ENCODE peak calls at places on chromosome 17, in seven cellular contexts. One of them, this sample, is unnamed.

GRCh38 chr17:7224661-7225111 is 4.9 kb downstream of the ACADVL start:
- DNase-seq in hepatocyte: no peak
- DNase-seq in hippocampal formation: no peak
- DNase-seq in kidney epithelial cell: no peak
- DNase-seq in activated CD4-positive, CD25-positive, alpha-beta regulatory T cell: no peak
- DNase-seq in Calu3: no peak
- DNase-seq in kidney tubule cell: no peak
- DNase-seq in this sample: no peak

GRCh38 chr17:69898606-69899005 is 176.4 kb upstream of the KCNJ16 start:
- DNase-seq in hepatocyte: no peak
- DNase-seq in hippocampal formation: no peak
- DNase-seq in kidney epithelial cell: no peak
- DNase-seq in activated CD4-positive, CD25-positive, alpha-beta regulatory T cell: no peak
- DNase-seq in Calu3: no peak
- DNase-seq in kidney tubule cell: no peak
- DNase-seq in this sample: no peak

GRCh38 chr17:9880582-9880999 is 24.5 kb downstream of the RCVRN start:
- DNase-seq in hepatocyte: no peak
- DNase-seq in hippocampal formation: peak
- DNase-seq in kidney epithelial cell: peak
- DNase-seq in activated CD4-positive, CD25-positive, alpha-beta regulatory T cell: no peak
- DNase-seq in Calu3: peak
- DNase-seq in kidney tubule cell: peak
- DNase-seq in this sample: no peak

GRCh38 chr17:1206016-1206787 is 26.4 kb upstream of the ABR start:
- DNase-seq in hepatocyte: no peak
- DNase-seq in hippocampal formation: no peak
- DNase-seq in kidney epithelial cell: no peak
- DNase-seq in activated CD4-positive, CD25-positive, alpha-beta regulatory T cell: no peak
- DNase-seq in Calu3: no peak
- DNase-seq in kidney tubule cell: no peak
- DNase-seq in this sample: no peak

GRCh38 chr17:37650419-37651003 is 7.3 kb upstream of the DDX52 start:
- DNase-seq in hepatocyte: peak
- DNase-seq in hippocampal formation: peak
- DNase-seq in kidney epithelial cell: no peak
- DNase-seq in activated CD4-positive, CD25-positive, alpha-beta regulatory T cell: no peak
- DNase-seq in Calu3: peak
- DNase-seq in kidney tubule cell: peak
- DNase-seq in this sample: peak

GRCh38 chr17:56718515-56718914 is 115.2 kb downstream of the C17orf67 start:
- DNase-seq in hepatocyte: no peak
- DNase-seq in hippocampal formation: no peak
- DNase-seq in kidney epithelial cell: no peak
- DNase-seq in activated CD4-positive, CD25-positive, alpha-beta regulatory T cell: no peak
- DNase-seq in Calu3: no peak
- DNase-seq in kidney tubule cell: no peak
- DNase-seq in this sample: no peak

GRCh38 chr17:45732926-45733505 is 51.1 kb upstream of the CRHR1 start:
- DNase-seq in hepatocyte: no peak
- DNase-seq in hippocampal formation: no peak
- DNase-seq in kidney epithelial cell: no peak
- DNase-seq in activated CD4-positive, CD25-positive, alpha-beta regulatory T cell: no peak
- DNase-seq in Calu3: no peak
- DNase-seq in kidney tubule cell: no peak
- DNase-seq in this sample: no peak

GRCh38 chr17:5396612-5397011 is 22.9 kb downstream of the NUP88 start:
- DNase-seq in hepatocyte: no peak
- DNase-seq in hippocampal formation: no peak
- DNase-seq in kidney epithelial cell: no peak
- DNase-seq in activated CD4-positive, CD25-positive, alpha-beta regulatory T cell: no peak
- DNase-seq in Calu3: no peak
- DNase-seq in kidney tubule cell: no peak
- DNase-seq in this sample: no peak

GRCh38 chr17:55067697-55068439 is 99.3 kb downstream of the STXBP4 start:
- DNase-seq in hepatocyte: no peak
- DNase-seq in hippocampal formation: no peak
- DNase-seq in kidney epithelial cell: peak
- DNase-seq in activated CD4-positive, CD25-positive, alpha-beta regulatory T cell: no peak
- DNase-seq in Calu3: no peak
- DNase-seq in kidney tubule cell: peak
- DNase-seq in this sample: no peak

GRCh38 chr17:60149691-60150582 is at the start of gene CA4:
- DNase-seq in hepatocyte: no peak
- DNase-seq in hippocampal formation: no peak
- DNase-seq in kidney epithelial cell: no peak
- DNase-seq in activated CD4-positive, CD25-positive, alpha-beta regulatory T cell: no peak
- DNase-seq in Calu3: no peak
- DNase-seq in kidney tubule cell: no peak
- DNase-seq in this sample: no peak

GRCh38 chr17:77783991-77784820 is 174.3 kb upstream of the TNRC6C start:
- DNase-seq in hepatocyte: no peak
- DNase-seq in hippocampal formation: no peak
- DNase-seq in kidney epithelial cell: no peak
- DNase-seq in activated CD4-positive, CD25-positive, alpha-beta regulatory T cell: peak
- DNase-seq in Calu3: no peak
- DNase-seq in kidney tubule cell: no peak
- DNase-seq in this sample: peak

GRCh38 chr17:47694018-47694817 is at the start of gene TBKBP1:
- DNase-seq in hepatocyte: peak
- DNase-seq in hippocampal formation: no peak
- DNase-seq in kidney epithelial cell: no peak
- DNase-seq in activated CD4-positive, CD25-positive, alpha-beta regulatory T cell: peak
- DNase-seq in Calu3: peak
- DNase-seq in kidney tubule cell: no peak
- DNase-seq in this sample: no peak

GRCh38 chr17:49551221-49552069 is 24.2 kb upstream of the NXPH3 start:
- DNase-seq in hepatocyte: no peak
- DNase-seq in hippocampal formation: no peak
- DNase-seq in kidney epithelial cell: no peak
- DNase-seq in activated CD4-positive, CD25-positive, alpha-beta regulatory T cell: no peak
- DNase-seq in Calu3: no peak
- DNase-seq in kidney tubule cell: no peak
- DNase-seq in this sample: peak

GRCh38 chr17:16439303-16439791 is 24.0 kb downstream of the TRPV2 start:
- DNase-seq in hepatocyte: no peak
- DNase-seq in hippocampal formation: no peak
- DNase-seq in kidney epithelial cell: no peak
- DNase-seq in activated CD4-positive, CD25-positive, alpha-beta regulatory T cell: no peak
- DNase-seq in Calu3: no peak
- DNase-seq in kidney tubule cell: peak
- DNase-seq in this sample: peak

GRCh38 chr17:58741121-58741625 is 14.5 kb upstream of the PPM1E start:
- DNase-seq in hepatocyte: peak
- DNase-seq in hippocampal formation: no peak
- DNase-seq in kidney epithelial cell: no peak
- DNase-seq in activated CD4-positive, CD25-positive, alpha-beta regulatory T cell: no peak
- DNase-seq in Calu3: no peak
- DNase-seq in kidney tubule cell: peak
- DNase-seq in this sample: no peak

GRCh38 chr17:44235583-44235936 is 16.1 kb upstream of the UBTF start:
- DNase-seq in hepatocyte: no peak
- DNase-seq in hippocampal formation: no peak
- DNase-seq in kidney epithelial cell: peak
- DNase-seq in activated CD4-positive, CD25-positive, alpha-beta regulatory T cell: no peak
- DNase-seq in Calu3: no peak
- DNase-seq in kidney tubule cell: peak
- DNase-seq in this sample: no peak

GRCh38 chr17:58344047-58344790 is 7.8 kb downstream of the SUPT4H1 start:
- DNase-seq in hepatocyte: no peak
- DNase-seq in hippocampal formation: no peak
- DNase-seq in kidney epithelial cell: no peak
- DNase-seq in activated CD4-positive, CD25-positive, alpha-beta regulatory T cell: peak
- DNase-seq in Calu3: no peak
- DNase-seq in kidney tubule cell: peak
- DNase-seq in this sample: peak

GRCh38 chr17:61389670-61390478 is 9.8 kb upstream of the TBX2 start:
- DNase-seq in hepatocyte: peak
- DNase-seq in hippocampal formation: no peak
- DNase-seq in kidney epithelial cell: no peak
- DNase-seq in activated CD4-positive, CD25-positive, alpha-beta regulatory T cell: peak
- DNase-seq in Calu3: peak
- DNase-seq in kidney tubule cell: no peak
- DNase-seq in this sample: no peak

GRCh38 chr17:48290378-48290777 is 139.6 kb downstream of the SKAP1 start:
- DNase-seq in hepatocyte: no peak
- DNase-seq in hippocampal formation: no peak
- DNase-seq in kidney epithelial cell: no peak
- DNase-seq in activated CD4-positive, CD25-positive, alpha-beta regulatory T cell: no peak
- DNase-seq in Calu3: no peak
- DNase-seq in kidney tubule cell: no peak
- DNase-seq in this sample: no peak

GRCh38 chr17:5260542-5260941 is 21.5 kb upstream of the RABEP1 start:
- DNase-seq in hepatocyte: no peak
- DNase-seq in hippocampal formation: no peak
- DNase-seq in kidney epithelial cell: no peak
- DNase-seq in activated CD4-positive, CD25-positive, alpha-beta regulatory T cell: no peak
- DNase-seq in Calu3: peak
- DNase-seq in kidney tubule cell: peak
- DNase-seq in this sample: no peak

GRCh38 chr17:71080937-71081336 is 911.6 kb downstream of the KCNJ2 start:
- DNase-seq in hepatocyte: no peak
- DNase-seq in hippocampal formation: no peak
- DNase-seq in kidney epithelial cell: no peak
- DNase-seq in activated CD4-positive, CD25-positive, alpha-beta regulatory T cell: no peak
- DNase-seq in Calu3: no peak
- DNase-seq in kidney tubule cell: no peak
- DNase-seq in this sample: no peak

GRCh38 chr17:80029235-80029974 is 6.3 kb downstream of the TBC1D16 start:
- DNase-seq in hepatocyte: no peak
- DNase-seq in hippocampal formation: no peak
- DNase-seq in kidney epithelial cell: no peak
- DNase-seq in activated CD4-positive, CD25-positive, alpha-beta regulatory T cell: no peak
- DNase-seq in Calu3: peak
- DNase-seq in kidney tubule cell: peak
- DNase-seq in this sample: no peak

GRCh38 chr17:34777044-34777443 is 184.2 kb downstream of the CCT6B start:
- DNase-seq in hepatocyte: no peak
- DNase-seq in hippocampal formation: no peak
- DNase-seq in kidney epithelial cell: no peak
- DNase-seq in activated CD4-positive, CD25-positive, alpha-beta regulatory T cell: no peak
- DNase-seq in Calu3: no peak
- DNase-seq in kidney tubule cell: no peak
- DNase-seq in this sample: no peak

GRCh38 chr17:47676510-47676909 is 17.5 kb upstream of the TBKBP1 start:
- DNase-seq in hepatocyte: no peak
- DNase-seq in hippocampal formation: no peak
- DNase-seq in kidney epithelial cell: no peak
- DNase-seq in activated CD4-positive, CD25-positive, alpha-beta regulatory T cell: no peak
- DNase-seq in Calu3: no peak
- DNase-seq in kidney tubule cell: no peak
- DNase-seq in this sample: no peak

This sample was measured in small intestine.